ENCODE peak calls at places on chromosomes 1 and 21, in nine cellular contexts. C, Z, D, W, R, V, J, E and M are unnamed samples.

GRCh38 chr1:54816130-54816529 is 15.0 kb upstream of the TTC22 start:
- DNase-seq in C (no peak), Z (no peak), D (no peak), W (no peak), R (no peak), V (no peak), J (no peak), E (no peak), M (no peak)

GRCh38 chr1:1198423-1199140 is 7.8 kb downstream of the TNFRSF18 start:
- DNase-seq in C (no peak), Z (no peak), D (no peak), W (no peak), R (no peak), V (no peak), J (no peak), E (no peak), M (no peak)

GRCh38 chr1:23372481-23372880 is 2.8 kb upstream of the ZNF436 start:
- DNase-seq in C (no peak), Z (no peak), D (no peak), W (no peak), R (no peak), V (no peak), J (no peak), E (no peak), M (no peak)

GRCh38 chr1:164137273-164137947 is 421.6 kb upstream of the PBX1 start:
- DNase-seq in C (no peak), Z (no peak), D (no peak), W (no peak), R (no peak), V (no peak), J (no peak), E (no peak), M (no peak)

GRCh38 chr1:118555638-118556037 is 370.6 kb upstream of the SPAG17 start:
- DNase-seq in C (no peak), Z (no peak), D (no peak), W (no peak), R (no peak), V (no peak), J (no peak), E (no peak), M (no peak)

GRCh38 chr1:202281316-202282016 is 60.3 kb downstream of the UBE2T start:
- DNase-seq in C (no peak), Z (no peak), D (no peak), W (no peak), R (no peak), V (peak), J (no peak), E (no peak), M (no peak)

GRCh38 chr1:230186003-230186863 is 119.2 kb downstream of the GALNT2 start:
- DNase-seq in C (peak), Z (no peak), D (peak), W (no peak), R (no peak), V (peak), J (no peak), E (no peak), M (no peak)

GRCh38 chr1:223233410-223234163 is 90.5 kb upstream of the TLR5 start:
- DNase-seq in C (peak), Z (no peak), D (no peak), W (no peak), R (no peak), V (peak), J (no peak), E (no peak), M (no peak)

DNA sequence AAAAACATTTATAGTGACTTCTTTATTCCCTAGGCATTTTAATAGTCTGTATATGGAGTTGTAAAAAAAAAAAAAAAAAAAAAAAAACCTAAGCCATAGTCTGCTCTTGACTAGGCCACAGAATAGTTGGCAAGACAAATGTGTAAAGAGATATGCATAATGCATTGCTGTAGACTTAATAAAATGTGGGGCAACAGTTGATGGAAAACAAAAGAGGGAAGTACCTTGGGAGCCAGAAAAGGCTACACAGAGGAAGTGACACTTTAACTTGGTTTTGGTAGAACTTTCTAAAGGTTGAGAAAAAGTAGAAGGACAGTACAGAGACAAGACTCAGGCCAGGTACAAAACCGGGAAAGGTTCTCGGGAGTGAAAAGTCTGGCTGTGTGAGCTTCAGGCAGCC is 802.9 kb upstream of the ADAMTS5 start:
- DNase-seq in C (no peak), Z (no peak), D (no peak), W (no peak), R (no peak), V (no peak), J (no peak), E (no peak), M (no peak)
- TF ChIP-seq CTCF in C (no peak), Z (no peak), D (no peak), W (no peak), R (no peak), V (no peak), J (no peak), E (no peak), M (no peak)

GRCh38 chr1:168371477-168371876 is 90.8 kb downstream of the TBX19 start:
- DNase-seq in C (no peak), Z (no peak), D (no peak), W (no peak), R (no peak), V (no peak), J (no peak), E (no peak), M (no peak)
- TF ChIP-seq CTCF in C (no peak), Z (no peak), D (no peak), W (no peak), R (no peak), V (no peak), J (no peak), E (no peak), M (no peak)

GRCh38 chr21:19123525-19123924 is 719.9 kb upstream of the TMPRSS15 start:
- DNase-seq in C (no peak), Z (no peak), D (no peak), W (no peak), R (no peak), V (no peak), J (no peak), E (no peak), M (no peak)
- TF ChIP-seq CTCF in C (no peak), Z (no peak), D (no peak), W (no peak), R (no peak), V (no peak), J (no peak), E (no peak), M (no peak)

GRCh38 chr1:6464514-6464836 is 1.5 kb downstream of the TNFRSF25 start:
- DNase-seq in C (no peak), Z (no peak), D (no peak), W (no peak), R (no peak), V (no peak), J (peak), E (no peak), M (no peak)
- TF ChIP-seq CTCF in C (no peak), Z (no peak), D (no peak), W (no peak), R (no peak), V (no peak), J (no peak), E (no peak), M (no peak)

GRCh38 chr1:194466706-194467105 is 1280.3 kb upstream of the B3GALT2 start:
- DNase-seq in C (no peak), Z (no peak), D (no peak), W (no peak), R (no peak), V (no peak), J (no peak), E (no peak), M (no peak)
- TF ChIP-seq CTCF in C (peak), Z (no peak), D (peak), W (peak), R (no peak), V (no peak), J (peak), E (peak), M (peak)

DNA sequence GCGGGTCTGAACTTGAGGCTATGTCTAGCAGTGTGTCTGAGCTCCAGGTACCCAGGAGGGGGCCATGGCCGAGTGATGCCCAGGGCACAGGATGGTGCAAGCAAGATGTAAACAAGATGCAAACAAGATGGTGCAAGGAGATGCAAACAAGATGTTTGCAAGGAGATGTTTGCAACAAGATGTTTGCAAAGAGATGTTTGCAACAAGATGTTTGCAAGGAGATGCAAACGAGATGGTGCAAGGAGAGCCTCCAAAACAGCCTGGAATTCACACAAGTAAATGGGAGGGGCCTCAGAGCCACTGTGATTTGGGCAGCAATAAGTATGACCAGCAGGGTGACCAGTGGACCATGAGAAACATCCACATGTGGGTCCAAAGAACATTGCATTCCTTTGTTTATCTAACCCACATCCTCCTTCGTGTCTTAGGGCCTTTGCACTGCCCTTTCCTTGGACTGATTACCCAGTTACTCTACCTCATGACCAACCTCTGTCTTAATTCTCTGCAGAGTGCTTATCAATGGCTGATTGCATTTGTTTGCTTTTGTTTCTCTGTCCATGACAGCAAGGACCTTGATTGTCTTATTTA is 162.9 kb downstream of the PLPP3 start:
- DNase-seq in C (no peak), Z (no peak), D (no peak), W (no peak), R (no peak), V (peak), J (no peak), E (no peak), M (no peak)
- TF ChIP-seq CTCF in C (no peak), Z (no peak), D (no peak), W (peak), R (no peak), V (no peak), J (no peak), E (no peak), M (no peak)

GRCh38 chr1:211259596-211260126 is 495 bp downstream of the RCOR3 start:
- DNase-seq in C (peak), Z (peak), D (peak), W (no peak), R (no peak), V (peak), J (peak), E (peak), M (no peak)
- TF ChIP-seq CTCF in C (no peak), Z (no peak), D (no peak), W (no peak), R (no peak), V (no peak), J (no peak), E (no peak), M (no peak)

GRCh38 chr1:117467336-117467735 is 100.1 kb downstream of the MAN1A2 start:
- DNase-seq in C (no peak), Z (no peak), D (no peak), W (no peak), R (no peak), V (no peak), J (no peak), E (no peak), M (no peak)
- TF ChIP-seq CTCF in C (no peak), Z (no peak), D (no peak), W (no peak), R (no peak), V (no peak), J (no peak), E (no peak), M (no peak)

DNA sequence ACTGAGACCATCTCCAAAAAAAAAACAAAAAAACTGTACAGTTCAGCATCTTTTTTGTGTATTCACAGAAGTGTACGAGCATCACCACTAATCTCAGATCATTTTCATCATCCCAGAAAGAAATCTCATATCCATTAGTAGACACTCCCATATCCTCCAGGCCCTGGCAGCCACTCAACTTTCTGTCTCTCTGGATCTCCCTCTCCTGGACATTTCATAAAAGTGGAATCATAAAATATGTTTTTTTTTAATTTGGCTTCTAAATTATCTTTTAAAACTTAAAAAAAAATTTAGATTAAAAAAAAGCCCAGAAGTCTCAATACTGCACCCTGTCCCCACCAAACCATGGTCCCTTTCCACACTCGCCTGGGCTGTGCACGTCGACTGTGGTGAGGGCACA is 22.1 kb downstream of the RIPPLY3 start:
- DNase-seq in C (no peak), Z (no peak), D (no peak), W (no peak), R (no peak), V (no peak), J (no peak), E (no peak), M (no peak)
- TF ChIP-seq CTCF in C (no peak), Z (no peak), D (no peak), W (peak), R (no peak), V (peak), J (no peak), E (no peak), M (no peak)